ENCODE peak calls at places on chromosome 21, in six cellular contexts. L, F, N, J, S and G are unnamed samples.

GRCh38 chr21:34807881-34808568 is 139.2 kb downstream of the CLIC6 start:
- DNase-seq in N (peak), F (peak), L (no peak), J (peak), S (peak), G (peak)

GRCh38 chr21:38323721-38324591 is 67.2 kb downstream of the KCNJ15 start:
- DNase-seq in S (peak), J (peak), L (no peak), N (peak), F (peak), G (peak)

GRCh38 chr21:38250991-38251418 is 5.8 kb upstream of the KCNJ15 start:
- DNase-seq in N (no peak), J (no peak), L (no peak), F (no peak), S (no peak), G (peak)

GRCh38 chr21:43808832-43809251 is 19.5 kb downstream of the RRP1 start:
- DNase-seq in L (no peak), J (no peak), N (no peak), F (no peak), S (no peak), G (no peak)

GRCh38 chr21:17610862-17611261 is 1.8 kb downstream of the BTG3 start:
- DNase-seq in J (no peak), S (no peak), N (peak), F (peak), L (no peak), G (no peak)

GRCh38 chr21:34857122-34857713 is 188.4 kb downstream of the CLIC6 start:
- DNase-seq in N (no peak), F (no peak), S (no peak), L (no peak), J (no peak), G (peak)

GRCh38 chr21:29416268-29416667 is 117.5 kb downstream of the BACH1 start:
- DNase-seq in L (no peak), N (no peak), S (no peak), F (no peak), J (peak), G (no peak)

GRCh38 chr21:14878971-14879370 is 185.8 kb downstream of the NRIP1 start:
- DNase-seq in J (no peak), S (no peak), F (no peak), L (no peak), N (no peak), G (no peak)

GRCh38 chr21:15978158-15978805 is 248.5 kb downstream of the USP25 start:
- DNase-seq in L (no peak), F (no peak), N (peak), J (peak), S (peak), G (peak)

GRCh38 chr21:15964181-15964855 is 234.5 kb downstream of the USP25 start:
- DNase-seq in S (no peak), J (no peak), L (no peak), N (peak), F (no peak), G (peak)

GRCh38 chr21:33587792-33588484 is 546 bp downstream of the DONSON start:
- DNase-seq in F (peak), N (peak), J (peak), L (peak), S (no peak), G (peak)

GRCh38 chr21:43881283-43881682 is 16.3 kb downstream of the AGPAT3 start:
- DNase-seq in L (no peak), N (no peak), F (no peak), S (no peak), J (no peak), G (no peak)

GRCh38 chr21:39860600-39860999 is 6.6 kb upstream of the PCP4 start:
- DNase-seq in F (no peak), J (no peak), N (no peak), S (no peak), L (no peak), G (no peak)

GRCh38 chr21:37915516-37915915 is 741 bp downstream of the KCNJ6 start:
- DNase-seq in N (no peak), F (no peak), S (no peak), L (no peak), J (no peak), G (no peak)

GRCh38 chr21:14968821-14969220 is 96.0 kb downstream of the NRIP1 start:
- DNase-seq in N (no peak), F (no peak), L (no peak), S (no peak), J (peak), G (no peak)

GRCh38 chr21:35153671-35154070 is 104.6 kb upstream of the RUNX1 start:
- DNase-seq in J (no peak), L (no peak), S (no peak), N (no peak), F (no peak), G (no peak)

GRCh38 chr21:44052071-44052829 is 40.1 kb downstream of the TRAPPC10 start:
- DNase-seq in L (no peak), N (no peak), F (no peak), S (no peak), J (peak), G (peak)

GRCh38 chr21:39852021-39852721 is 15.1 kb upstream of the PCP4 start:
- DNase-seq in J (no peak), F (no peak), L (no peak), N (no peak), S (no peak), G (no peak)

GRCh38 chr21:42513985-42514882 is 582 bp downstream of the SLC37A1 start:
- DNase-seq in J (peak), S (no peak), L (peak), F (peak), N (no peak), G (no peak)

GRCh38 chr21:28632718-28633408 is 359.8 kb downstream of the LTN1 start:
- DNase-seq in N (peak), F (no peak), J (peak), S (peak), L (no peak), G (peak)

GRCh38 chr21:27759820-27760219 is 792.9 kb upstream of the ADAMTS5 start:
- DNase-seq in L (no peak), F (no peak), J (peak), S (no peak), N (no peak), G (no peak)

GRCh38 chr21:36254106-36254941 is 65.7 kb upstream of the MORC3 start:
- DNase-seq in S (no peak), N (no peak), L (no peak), J (no peak), F (no peak), G (no peak)

GRCh38 chr21:42975886-42976608 is 1.7 kb downstream of the PKNOX1 start:
- DNase-seq in F (no peak), N (peak), S (no peak), L (no peak), J (no peak), G (no peak)

GRCh38 chr21:40938078-40938477 is 91.1 kb upstream of the DSCAM start:
- DNase-seq in L (no peak), J (no peak), S (no peak), N (no peak), F (no peak), G (no peak)

GRCh38 chr21:40936151-40936550 is 89.2 kb upstream of the DSCAM start:
- DNase-seq in F (no peak), J (no peak), L (no peak), N (no peak), S (no peak), G (no peak)

DNA sequence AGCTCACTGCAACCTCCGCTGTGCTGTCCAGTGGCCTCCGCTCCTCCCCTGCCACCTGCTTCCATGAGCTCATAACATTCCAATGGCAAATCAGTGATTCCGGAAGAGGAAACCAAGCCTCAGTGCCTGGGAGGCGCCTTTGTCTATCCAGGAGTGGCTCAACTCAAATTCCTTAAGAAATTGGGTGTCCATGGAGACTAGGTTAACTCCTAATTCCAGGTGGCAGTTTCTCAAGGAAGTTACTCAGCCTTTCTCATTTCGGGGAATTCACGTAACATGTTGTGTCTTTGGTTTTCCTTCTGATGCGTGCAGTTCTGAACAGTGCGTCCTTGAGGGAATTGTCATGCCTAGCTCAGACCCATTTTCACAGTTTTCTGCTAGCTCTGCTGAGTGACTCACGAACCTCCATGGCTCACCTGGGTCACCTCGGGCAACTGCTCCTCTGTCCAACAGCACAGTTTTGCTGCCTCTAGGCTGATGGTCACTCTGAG is 89.9 kb upstream of the DSCAM start:
- DNase-seq in S (no peak), F (no peak), N (no peak), L (no peak), J (no peak), G (no peak)
- H3K4me3 ChIP-seq in S (no peak), F (no peak), N (no peak), L (no peak), J (no peak), G (no peak)

DNA sequence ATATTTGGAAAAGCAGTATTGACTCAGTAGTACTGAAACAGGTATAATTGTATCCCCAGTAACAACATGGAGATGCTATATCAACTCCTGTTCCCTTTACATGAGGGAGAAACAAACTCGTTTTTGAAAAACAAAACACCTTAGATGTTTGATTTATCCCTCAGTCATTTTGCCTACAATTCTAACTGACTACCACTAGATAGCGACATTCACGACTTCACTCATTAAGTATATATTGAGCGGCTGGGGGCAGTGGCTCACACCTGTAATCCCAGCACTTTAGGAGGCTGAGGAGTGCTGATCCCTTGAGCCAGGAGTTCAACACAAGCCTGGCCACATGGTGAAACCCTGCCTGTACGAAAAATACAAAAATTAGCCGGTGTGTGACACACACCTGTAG is 83.3 kb downstream of the CYYR1 start:
- DNase-seq in F (no peak), S (no peak), L (no peak), J (no peak), N (no peak), G (no peak)
- TF ChIP-seq CTCF in F (peak), S (no peak), L (no peak), J (no peak), N (no peak), G (no peak)

DNA sequence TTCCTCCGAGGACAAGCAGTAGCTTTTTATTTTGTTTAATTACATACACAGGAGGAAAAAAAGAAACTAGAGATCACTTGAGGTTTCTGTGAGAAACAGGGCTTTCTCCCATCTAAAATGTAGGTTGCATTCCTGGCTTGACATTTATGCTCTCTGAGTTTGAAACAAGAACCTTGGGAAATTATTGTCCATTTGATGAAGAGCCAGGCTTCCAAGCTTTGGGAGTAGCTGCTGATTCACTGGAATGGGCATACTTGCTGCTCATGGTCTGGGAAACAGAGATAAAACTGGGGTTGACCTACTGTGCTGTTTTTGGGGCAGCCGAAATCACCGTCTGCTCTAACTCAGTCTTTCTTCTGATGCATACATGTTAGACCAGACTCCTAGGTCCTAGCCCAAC is 165.4 kb downstream of the MIS18A start:
- DNase-seq in S (no peak), L (no peak), J (no peak), F (no peak), N (no peak), G (no peak)
- H3K4me3 ChIP-seq in S (no peak), L (no peak), J (no peak), F (no peak), N (no peak), G (no peak)

DNA sequence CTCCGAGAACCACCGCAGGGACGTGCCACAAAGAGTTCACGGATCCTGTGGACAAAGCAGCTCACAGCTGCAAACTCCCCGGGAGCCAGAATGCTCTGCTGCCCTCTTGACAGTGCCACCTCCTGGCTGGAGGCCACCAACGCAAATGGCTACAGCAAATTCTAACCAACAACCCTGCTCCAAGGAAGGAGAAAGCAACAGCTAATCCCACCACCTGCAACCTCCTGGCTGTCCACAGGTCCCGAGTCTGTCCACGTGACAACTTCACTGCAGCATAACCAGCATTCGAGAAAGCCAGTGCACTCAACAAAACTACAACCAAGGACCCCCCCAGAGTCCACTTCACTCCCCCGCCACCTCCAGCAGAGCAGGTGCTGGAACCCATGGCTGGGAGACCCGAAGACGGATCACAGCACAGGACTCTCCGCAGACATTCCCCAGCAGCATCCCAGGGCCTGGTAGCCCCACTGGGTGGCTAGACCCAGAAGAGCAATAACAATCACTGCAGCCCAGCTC is 17.3 kb downstream of the POFUT2 start:
- DNase-seq in N (no peak), S (no peak), F (no peak), J (peak), L (no peak), G (no peak)
- TF ChIP-seq CTCF in N (peak), S (peak), F (no peak), J (no peak), L (no peak), G (peak)